ENCODE peak calls at places on chromosomes 11 and 22, in five cellular contexts. I is right cardiac atrium, Z is breast epithelium, B is mammary epithelial cell, U is SK-N-SH. J is an unnamed sample.

GRCh38 chr11:126405374-126405773 is 49.9 kb downstream of the ST3GAL4 start:
- DNase-seq in U (no peak), Z (no peak), I (no peak), B (peak), J (no peak)

GRCh38 chr22:49792107-49792506 is 35.6 kb downstream of the BRD1 start:
- DNase-seq in I (no peak), B (no peak), U (no peak), Z (no peak), J (no peak)

GRCh38 chr11:132131962-132132361 is 761.5 kb downstream of the NTM start:
- DNase-seq in I (no peak), Z (no peak), B (no peak), U (no peak), J (no peak)

GRCh38 chr11:19092342-19092741 is 24.6 kb upstream of the ZDHHC13 start:
- DNase-seq in I (no peak), B (no peak), Z (no peak), U (no peak), J (no peak)

GRCh38 chr22:30426395-30427353 is 1.1 kb downstream of the MTFP1 start:
- DNase-seq in B (peak), I (peak), Z (peak), U (peak), J (peak)

GRCh38 chr11:20308601-20309000 is 54.9 kb upstream of the HTATIP2 start:
- DNase-seq in I (no peak), U (no peak), Z (no peak), B (no peak), J (no peak)

GRCh38 chr11:20355221-20356219 is 8.0 kb upstream of the HTATIP2 start:
- DNase-seq in I (no peak), U (peak), Z (no peak), B (peak), J (no peak)

GRCh38 chr22:40190501-40190900 is 12.8 kb downstream of the TNRC6B start:
- DNase-seq in I (no peak), U (no peak), Z (no peak), B (no peak), J (no peak)

GRCh38 chr11:75342231-75342918 is 9.1 kb downstream of the ARRB1 start:
- DNase-seq in Z (no peak), B (no peak), U (no peak), I (peak), J (peak)

GRCh38 chr11:27926981-27927481 is 180.9 kb downstream of the KIF18A start:
- DNase-seq in B (peak), Z (no peak), U (no peak), I (no peak), J (no peak)

GRCh38 chr11:1387961-1388762 is 1.6 kb upstream of the BRSK2 start:
- DNase-seq in I (peak), B (no peak), Z (no peak), U (no peak), J (no peak)

GRCh38 chr22:30314918-30315317 is 11.8 kb downstream of the TBC1D10A start:
- DNase-seq in B (peak), Z (no peak), I (no peak), U (no peak), J (no peak)

GRCh38 chr11:102269927-102270326 is 47.4 kb upstream of the BIRC3 start:
- DNase-seq in B (peak), U (no peak), Z (no peak), I (no peak), J (no peak)

GRCh38 chr22:17931400-17931825 is 92.9 kb downstream of the MICAL3 start:
- DNase-seq in Z (peak), B (no peak), I (peak), U (peak), J (no peak)

GRCh38 chr11:75949023-75949672 is 134.1 kb downstream of the UVRAG start:
- DNase-seq in Z (no peak), B (no peak), U (peak), I (no peak), J (no peak)

GRCh38 chr22:22693531-22693884 is 49.1 kb downstream of the GGTLC2 start:
- DNase-seq in U (no peak), I (no peak), B (no peak), Z (no peak), J (no peak)

GRCh38 chr22:50145741-50146439 is 24.6 kb upstream of the PANX2 start:
- DNase-seq in U (peak), I (peak), Z (no peak), B (no peak), J (no peak)

GRCh38 chr22:23008887-23009286 is 61.4 kb upstream of the GNAZ start:
- DNase-seq in Z (no peak), U (no peak), I (no peak), B (no peak), J (no peak)

GRCh38 chr22:40403141-40403540 is 32.7 kb downstream of the SGSM3 start:
- DNase-seq in B (no peak), Z (no peak), I (no peak), U (no peak), J (no peak)

GRCh38 chr22:19554834-19555404 is 30.7 kb upstream of the CLDN5 start:
- DNase-seq in B (peak), U (peak), Z (peak), I (no peak), J (no peak)

GRCh38 chr22:50206599-50206998 is 5.8 kb downstream of the SELENOO start:
- DNase-seq in Z (no peak), I (peak), U (peak), B (no peak), J (no peak)

GRCh38 chr11:47393163-47394049 is 15.0 kb upstream of the SLC39A13 start:
- DNase-seq in B (no peak), I (peak), Z (no peak), U (no peak), J (no peak)

GRCh38 chr11:43923327-43924111 is 18.9 kb upstream of the C11orf96 start:
- DNase-seq in I (peak), U (peak), Z (no peak), B (no peak), J (no peak)

GRCh38 chr22:50274311-50274710 is 4.1 kb upstream of the MAPK11 start:
- DNase-seq in B (no peak), Z (no peak), I (no peak), U (peak), J (no peak)

GRCh38 chr11:112612283-112612849 is 348.9 kb upstream of the NCAM1 start:
- DNase-seq in I (peak), U (peak), B (peak), Z (no peak), J (no peak)

GRCh38 chr11:15118431-15118830 is 3.7 kb downstream of the INSC start:
- DNase-seq in U (no peak), Z (no peak), I (no peak), B (peak), J (no peak)

GRCh38 chr11:86182976-86183584 is 61.5 kb upstream of the EED start:
- DNase-seq in B (peak), I (no peak), Z (no peak), U (no peak), J (no peak)

GRCh38 chr22:46373166-46373565 is 37.7 kb downstream of the TRMU start:
- DNase-seq in Z (no peak), B (no peak), U (no peak), I (peak), J (no peak)

GRCh38 chr11:69671734-69672465 is 3.3 kb downstream of the LTO1 start:
- DNase-seq in U (no peak), B (no peak), Z (peak), I (no peak), J (no peak)

GRCh38 chr11:123195182-123196059 is at the start of gene CLMP:
- DNase-seq in U (peak), Z (peak), I (peak), B (peak), J (no peak)

GRCh38 chr11:74280494-74280893 is 30.9 kb downstream of the P4HA3 start:
- DNase-seq in U (no peak), I (no peak), B (no peak), Z (no peak), J (no peak)

GRCh38 chr22:21047730-21048129 is 2.0 kb downstream of the LRRC74B start:
- DNase-seq in B (no peak), I (no peak), U (no peak), Z (no peak), J (no peak)

GRCh38 chr11:10325398-10326079 is 20.7 kb downstream of the ADM start:
- DNase-seq in U (no peak), B (no peak), I (no peak), Z (no peak), J (no peak)
- H3K27ac ChIP-seq in U (peak), B (no peak), I (peak), Z (peak), J (no peak)

GRCh38 chr22:38170469-38170868 is 11.2 kb downstream of the PLA2G6 start:
- DNase-seq in B (no peak), U (no peak), Z (no peak), I (no peak), J (no peak)

GRCh38 chr22:38172016-38172431 is 9.6 kb downstream of the PLA2G6 start:
- DNase-seq in B (peak), Z (no peak), U (no peak), I (no peak), J (no peak)

GRCh38 chr22:38173156-38173906 is 8.3 kb downstream of the PLA2G6 start:
- DNase-seq in B (no peak), U (no peak), I (no peak), Z (no peak), J (no peak)

GRCh38 chr22:38174626-38175025 is 7.0 kb downstream of the PLA2G6 start:
- DNase-seq in Z (no peak), U (no peak), I (no peak), B (no peak), J (no peak)

DNA sequence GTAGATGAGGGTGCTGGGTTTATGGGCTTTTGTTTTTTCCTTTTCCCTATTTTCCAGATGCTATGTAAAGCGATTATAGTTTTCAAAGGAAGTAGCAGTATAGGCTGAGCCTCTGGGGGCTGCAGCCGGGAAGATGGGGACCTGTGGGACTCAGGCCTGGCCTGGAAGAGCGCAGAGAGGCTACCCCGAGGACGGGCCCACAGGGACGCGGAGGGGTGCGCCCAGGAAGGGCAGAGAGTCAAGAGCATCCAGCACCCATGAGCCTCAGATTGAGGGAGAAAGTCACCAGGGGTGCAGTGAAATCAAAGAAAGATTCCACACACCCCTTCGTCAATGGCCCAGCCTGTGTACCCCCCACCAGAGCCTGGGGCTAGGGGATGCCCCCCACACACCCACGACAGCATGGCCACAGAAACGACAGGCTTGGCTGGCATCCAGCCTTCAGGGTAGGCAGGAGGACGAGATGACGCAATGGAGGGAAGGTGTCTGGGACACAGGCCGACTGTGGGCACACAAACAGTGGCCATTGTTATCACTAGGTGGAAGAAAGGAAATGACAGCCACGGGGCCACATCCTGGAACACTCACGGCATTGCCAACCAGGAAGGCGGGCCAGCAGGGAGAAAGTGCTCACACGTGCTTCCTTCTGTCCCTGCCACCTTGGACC is 9.0 kb downstream of the PLA2G6 start:
- DNase-seq in I (peak), Z (peak), U (no peak), B (peak), J (peak)
- H3K27ac ChIP-seq in I (peak), Z (peak), U (no peak), B (peak), J (peak)

DNA sequence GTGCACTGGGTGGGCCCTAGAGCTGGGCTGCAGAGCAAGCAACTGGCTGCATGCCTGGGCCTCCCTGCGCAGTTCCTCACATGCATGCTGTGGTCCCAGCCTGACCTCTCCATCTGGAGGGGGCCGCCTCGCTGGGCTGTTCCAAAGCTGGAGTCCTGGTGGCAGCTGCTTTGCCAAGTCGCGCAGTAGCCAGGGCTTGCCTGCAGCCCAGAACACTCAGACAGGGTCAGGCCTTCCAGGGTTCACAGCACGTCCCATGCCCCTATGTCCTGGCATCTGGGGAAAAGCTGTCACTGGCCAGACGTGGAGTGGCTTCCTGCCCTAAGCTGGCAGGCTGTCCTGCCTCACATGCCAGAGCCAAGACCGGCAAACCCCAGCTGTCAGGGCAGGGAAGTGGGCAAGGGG is 16.5 kb upstream of the CDC42EP2 start:
- DNase-seq in B (no peak), U (no peak), I (peak), Z (no peak), J (peak)
- H3K27ac ChIP-seq in B (no peak), U (peak), I (peak), Z (peak), J (peak)

GRCh38 chr11:68266121-68266891 is 5.5 kb downstream of the C11orf24 start:
- DNase-seq in Z (peak), U (no peak), I (no peak), B (no peak), J (no peak)
- H3K27ac ChIP-seq in Z (no peak), U (no peak), I (no peak), B (no peak), J (peak)

DNA sequence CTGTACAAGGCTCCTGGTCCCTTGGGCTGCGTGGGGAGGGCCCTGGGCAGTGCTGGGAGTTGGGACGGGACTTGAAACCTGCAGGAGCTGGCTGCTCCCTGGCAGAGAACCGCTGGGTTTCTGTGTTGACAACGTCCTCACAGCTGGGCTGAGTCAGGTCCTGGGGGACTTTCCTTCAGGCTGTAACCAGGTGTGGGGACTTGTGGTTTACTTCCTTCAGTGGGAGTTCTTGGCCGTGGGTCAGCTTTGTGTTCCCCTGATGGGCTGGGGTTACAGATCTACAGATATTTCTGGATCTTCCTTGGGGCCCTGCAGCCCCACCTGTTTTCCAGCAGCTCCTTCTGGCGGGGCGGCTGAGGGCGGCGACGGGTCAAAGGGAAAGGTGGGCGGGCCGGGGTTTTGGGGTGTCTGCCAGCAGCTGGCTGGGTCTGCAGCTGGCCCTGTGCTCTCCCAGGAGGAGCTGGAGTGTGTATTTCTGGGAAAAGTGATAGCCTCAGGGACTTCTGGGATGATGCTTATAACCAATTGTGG is 18.9 kb downstream of the ST14 start:
- DNase-seq in I (no peak), Z (no peak), B (peak), U (no peak), J (no peak)
- H3K27ac ChIP-seq in I (no peak), Z (peak), B (peak), U (no peak), J (no peak)

GRCh38 chr11:12684821-12685220 is 10.6 kb downstream of the TEAD1 start:
- DNase-seq in B (no peak), U (no peak), I (no peak), Z (no peak), J (no peak)

GRCh38 chr11:12685229-12685628 is 11.0 kb downstream of the TEAD1 start:
- DNase-seq in Z (no peak), U (no peak), B (no peak), I (no peak), J (no peak)

GRCh38 chr11:12684354-12684753 is 10.1 kb downstream of the TEAD1 start:
- DNase-seq in I (no peak), U (no peak), Z (no peak), B (no peak), J (no peak)

GRCh38 chr11:12682730-12683500 is 8.7 kb downstream of the TEAD1 start:
- DNase-seq in Z (no peak), U (no peak), B (no peak), I (no peak), J (no peak)

DNA sequence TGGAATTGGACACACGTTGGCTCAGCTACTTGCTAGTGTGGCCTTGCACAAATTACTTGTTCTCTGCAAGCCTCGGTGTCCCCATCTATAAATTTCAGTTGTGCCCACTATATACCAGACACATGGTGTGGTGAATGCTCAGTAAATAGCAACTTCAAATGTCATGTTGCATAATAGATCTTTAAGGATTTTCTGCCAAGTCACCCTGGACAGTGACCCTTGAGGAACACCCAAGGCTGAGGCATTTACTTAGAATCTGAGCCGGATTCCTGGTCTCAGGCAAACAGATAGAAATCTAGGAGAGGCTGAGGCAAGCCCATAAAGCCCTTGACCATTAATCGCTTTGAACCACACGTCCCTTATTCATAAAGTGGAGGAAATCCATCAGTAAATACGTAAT is 9.6 kb downstream of the TEAD1 start:
- DNase-seq in B (no peak), U (no peak), Z (no peak), I (no peak), J (no peak)
- H3K27ac ChIP-seq in B (no peak), U (no peak), Z (no peak), I (no peak), J (no peak)

DNA sequence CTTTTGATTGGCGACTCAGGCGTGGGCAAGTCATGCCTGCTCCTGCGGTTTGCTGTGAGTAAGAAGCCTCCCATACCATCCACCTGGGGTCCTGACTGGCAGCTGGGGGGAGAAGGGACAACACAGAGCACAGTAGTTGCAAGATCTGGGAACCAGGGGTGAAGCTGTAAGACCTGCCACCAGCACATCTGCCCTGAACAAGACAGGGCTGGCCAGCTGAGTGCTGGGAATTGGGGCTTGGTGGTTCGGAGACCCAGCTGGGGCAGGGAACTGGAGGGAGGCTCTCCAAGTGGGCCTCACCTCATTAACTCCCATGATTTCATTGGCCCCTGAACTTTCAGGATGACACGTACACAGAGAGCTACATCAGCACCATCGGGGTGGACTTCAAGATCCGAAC is 3.4 kb downstream of the RAB1B start:
- DNase-seq in I (no peak), B (no peak), U (no peak), Z (no peak), J (no peak)
- H3K27ac ChIP-seq in I (no peak), B (no peak), U (no peak), Z (no peak), J (no peak)

GRCh38 chr11:117620131-117620530 is 176.9 kb downstream of the DSCAML1 start:
- DNase-seq in U (no peak), I (no peak), Z (no peak), B (no peak), J (no peak)

GRCh38 chr11:117618956-117619355 is 178.1 kb downstream of the DSCAML1 start:
- DNase-seq in U (peak), I (peak), B (no peak), Z (no peak), J (no peak)

GRCh38 chr11:117618273-117618672 is 178.7 kb downstream of the DSCAML1 start:
- DNase-seq in Z (no peak), I (no peak), B (no peak), U (no peak), J (no peak)

GRCh38 chr11:117621226-117621625 is 175.8 kb downstream of the DSCAML1 start:
- DNase-seq in U (no peak), B (no peak), Z (no peak), I (no peak), J (no peak)

DNA sequence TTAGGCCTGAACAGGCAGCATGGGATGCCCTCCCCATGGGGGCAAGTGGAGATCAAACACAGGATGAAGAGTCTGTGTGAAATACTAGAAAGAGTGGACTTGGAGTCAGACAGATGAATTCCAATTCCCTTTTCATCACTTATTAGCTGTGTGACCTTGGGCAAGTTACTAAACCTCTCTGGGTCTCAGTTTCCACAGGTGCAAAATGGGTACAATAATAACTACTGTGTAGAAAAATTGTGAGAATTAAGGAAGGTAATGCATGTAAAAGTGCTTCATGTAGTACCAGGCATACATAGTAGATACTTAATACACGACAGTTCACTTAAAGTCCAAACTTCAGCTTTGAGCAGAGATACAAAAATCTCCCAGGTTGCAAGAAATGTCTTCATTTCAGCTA is 176.4 kb downstream of the DSCAML1 start:
- DNase-seq in B (no peak), Z (no peak), U (no peak), I (no peak), J (no peak)
- H3K27ac ChIP-seq in B (no peak), Z (no peak), U (no peak), I (peak), J (no peak)

GRCh38 chr11:88318017-88318416 is 19.5 kb downstream of the CTSC start:
- DNase-seq in B (no peak), U (no peak), I (no peak), Z (no peak), J (no peak)

GRCh38 chr11:88315981-88316441 is 21.5 kb downstream of the CTSC start:
- DNase-seq in U (no peak), Z (no peak), I (no peak), B (peak), J (no peak)

GRCh38 chr11:88315015-88315414 is 22.5 kb downstream of the CTSC start:
- DNase-seq in B (no peak), U (no peak), I (no peak), Z (no peak), J (no peak)

GRCh38 chr11:88324562-88325345 is 12.8 kb downstream of the CTSC start:
- DNase-seq in Z (no peak), I (no peak), U (no peak), B (no peak), J (no peak)

GRCh38 chr11:88320149-88320559 is 17.4 kb downstream of the CTSC start:
- DNase-seq in B (peak), U (no peak), Z (no peak), I (no peak), J (no peak)
- H3K27ac ChIP-seq in B (no peak), U (no peak), Z (no peak), I (no peak), J (no peak)

J was measured in caudate nucleus.